ENCODE peak calls at places on chromosome 13, in seven cellular contexts. I is IMR-90, Q is kidney, E is AG04450, L is lower leg skin, O is astrocyte of the spinal cord, B is lung. A is an unnamed sample.

GRCh38 chr13:51643114-51643881 is 59.0 kb downstream of the WDFY2 start:
- DNase-seq in O (peak; percentile 89), Q (no peak), L (no peak), E (peak; percentile 63), B (no peak), I (peak; percentile 91), A (peak; percentile 87)

GRCh38 chr13:105940882-105941281 is 594.6 kb downstream of the EFNB2 start:
- DNase-seq in B (no peak), L (no peak), O (no peak), I (no peak), E (no peak), Q (no peak), A (no peak)

GRCh38 chr13:49457221-49457620 is 13.1 kb downstream of the SETDB2 start:
- DNase-seq in Q (peak; percentile 58), O (no peak), I (peak; percentile 63), E (no peak), L (no peak), B (no peak), A (no peak)

GRCh38 chr13:100247937-100248336 is 159.0 kb downstream of the PCCA start:
- DNase-seq in L (no peak), O (no peak), Q (no peak), B (no peak), E (no peak), I (no peak), A (no peak)

GRCh38 chr13:85603735-85604134 is 195.5 kb downstream of the SLITRK6 start:
- DNase-seq in L (no peak), B (no peak), O (no peak), I (no peak), E (no peak), Q (no peak), A (no peak)

GRCh38 chr13:82447452-82448030 is 1434.7 kb downstream of the SLITRK1 start:
- DNase-seq in E (no peak), O (no peak), B (no peak), I (no peak), Q (no peak), L (no peak), A (no peak)

GRCh38 chr13:40943073-40943472 is 76.0 kb downstream of the ELF1 start:
- DNase-seq in Q (no peak), B (no peak), L (no peak), I (no peak), E (no peak), O (no peak), A (no peak)

GRCh38 chr13:36850790-36851438 is 31.9 kb downstream of the RFXAP start:
- DNase-seq in O (no peak), L (no peak), B (no peak), E (no peak), I (no peak), Q (no peak), A (no peak)

GRCh38 chr13:79455331-79455730 is 25.6 kb upstream of the NDFIP2 start:
- DNase-seq in Q (no peak), E (no peak), B (no peak), I (peak; percentile 19), O (no peak), L (no peak), A (no peak)

GRCh38 chr13:25494708-25495411 is 123.1 kb downstream of the ATP8A2 start:
- DNase-seq in O (no peak), L (no peak), Q (no peak), B (no peak), I (no peak), E (no peak), A (no peak)

GRCh38 chr13:93227280-93227905 is 786 bp downstream of the GPC6 start:
- DNase-seq in E (no peak), Q (no peak), I (peak; percentile 52), O (peak; percentile 80), L (no peak), B (no peak), A (peak; percentile 13)

GRCh38 chr13:32134241-32134801 is 102.7 kb downstream of the FRY start:
- DNase-seq in O (peak; percentile 30), I (peak; percentile 73), Q (no peak), L (no peak), B (no peak), E (no peak), A (no peak)

GRCh38 chr13:113860051-113860471 is 3.8 kb downstream of the GAS6 start:
- DNase-seq in B (no peak), L (peak; percentile 73), I (no peak), E (no peak), Q (peak; percentile 46), O (no peak), A (no peak)

GRCh38 chr13:99821741-99822140 is 149.8 kb downstream of the ZIC5 start:
- DNase-seq in O (no peak), E (no peak), I (no peak), L (no peak), B (no peak), Q (no peak), A (no peak)

GRCh38 chr13:36148436-36148835 is 17.3 kb upstream of the DCLK1 start:
- DNase-seq in O (no peak), E (no peak), Q (no peak), L (no peak), B (no peak), I (no peak), A (no peak)

GRCh38 chr13:53749306-53749705 is 720.7 kb downstream of the OLFM4 start:
- DNase-seq in B (no peak), Q (no peak), O (no peak), I (no peak), L (no peak), E (no peak), A (no peak)

GRCh38 chr13:54912367-54912766 is 1883.8 kb downstream of the OLFM4 start:
- DNase-seq in O (no peak), I (no peak), L (no peak), E (no peak), Q (no peak), B (no peak), A (no peak)

GRCh38 chr13:94031609-94032008 is 447.9 kb downstream of the DCT start:
- DNase-seq in B (no peak), E (no peak), L (no peak), O (no peak), I (peak; percentile 8), Q (no peak), A (peak; percentile 8)

GRCh38 chr13:51147732-51148131 is 36.7 kb upstream of the C13orf42 start:
- DNase-seq in O (no peak), E (no peak), I (no peak), L (no peak), Q (no peak), B (no peak), A (no peak)

GRCh38 chr13:114118086-114118762 is 14.2 kb downstream of the RASA3 start:
- DNase-seq in B (no peak), Q (peak; percentile 59), O (no peak), L (no peak), I (no peak), E (no peak), A (no peak)

GRCh38 chr13:36973009-36973408 is 26.1 kb downstream of the ALG5 start:
- DNase-seq in B (no peak), L (no peak), E (no peak), Q (no peak), O (no peak), I (no peak), A (no peak)

GRCh38 chr13:80399340-80400163 is 58.6 kb upstream of the SPRY2 start:
- DNase-seq in E (no peak), O (no peak), Q (no peak), B (peak; percentile 71), I (no peak), L (no peak), A (no peak)

GRCh38 chr13:67408823-67409222 is 178.7 kb upstream of the PCDH9 start:
- DNase-seq in L (no peak), E (no peak), Q (no peak), O (peak; percentile 59), I (no peak), B (peak; percentile 45), A (no peak)

GRCh38 chr13:40064723-40065122 is 409.3 kb downstream of the COG6 start:
- DNase-seq in B (no peak), E (no peak), I (peak; percentile 1), Q (no peak), L (no peak), O (peak; percentile 66), A (peak; percentile 97)

GRCh38 chr13:75744127-75744526 is 108.0 kb downstream of the LMO7 start:
- DNase-seq in Q (no peak), E (no peak), B (no peak), O (no peak), I (no peak), L (no peak), A (no peak)

GRCh38 chr13:49559006-49559405 is 26.4 kb downstream of the RCBTB1 start:
- DNase-seq in E (no peak), O (no peak), B (no peak), L (no peak), I (no peak), Q (no peak), A (no peak)

GRCh38 chr13:93226065-93226622 is 463 bp upstream of the GPC6 start:
- DNase-seq in O (no peak), E (no peak), L (no peak), I (no peak), B (no peak), Q (no peak), A (no peak)

GRCh38 chr13:46071590-46072249 is 19.2 kb upstream of the ZC3H13 start:
- DNase-seq in L (no peak), Q (no peak), E (no peak), I (no peak), O (no peak), B (no peak), A (no peak)
- H3K4me3 ChIP-seq in L (no peak overlapping the region), Q (no peak overlapping the region), E (no peak overlapping the region), I (no peak overlapping the region), O (no peak overlapping the region), B (no peak overlapping the region), A (no peak overlapping the region)

DNA sequence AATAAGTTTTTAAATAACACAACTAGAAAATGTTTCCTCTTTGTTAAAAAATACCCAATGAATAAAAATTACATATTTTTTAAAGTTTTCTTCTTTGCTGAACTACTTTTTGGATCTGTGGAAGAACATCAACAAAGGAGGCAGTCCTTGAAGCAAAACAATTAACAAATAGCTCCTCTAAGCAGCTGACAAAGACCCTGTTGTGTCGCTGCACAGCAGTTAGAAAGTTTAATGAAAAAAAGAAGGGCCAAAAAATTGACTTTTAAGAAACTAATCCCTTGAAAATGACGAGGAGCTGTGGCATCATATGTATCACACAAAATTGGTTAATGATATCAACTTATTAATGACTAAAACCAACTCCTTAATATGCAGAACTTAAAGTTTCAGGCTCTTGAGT is 72.1 kb downstream of the SLITRK1 start:
- DNase-seq in L (no peak), O (no peak), E (no peak), Q (no peak), B (no peak), I (no peak), A (no peak)
- TF ChIP-seq CTCF in L (no peak), O (no peak), E (no peak), Q (no peak), B (no peak), I (no peak), A (no peak)

GRCh38 chr13:63389756-63390155 is 1974.1 kb upstream of the PCDH20 start:
- DNase-seq in Q (no peak), L (no peak), O (no peak), B (no peak), E (no peak), I (no peak), A (no peak)
- H3K4me3 ChIP-seq in Q (no peak overlapping the region), L (no peak overlapping the region), O (no peak overlapping the region), B (no peak overlapping the region), E (no peak overlapping the region), I (no peak overlapping the region), A (no peak overlapping the region)

DNA sequence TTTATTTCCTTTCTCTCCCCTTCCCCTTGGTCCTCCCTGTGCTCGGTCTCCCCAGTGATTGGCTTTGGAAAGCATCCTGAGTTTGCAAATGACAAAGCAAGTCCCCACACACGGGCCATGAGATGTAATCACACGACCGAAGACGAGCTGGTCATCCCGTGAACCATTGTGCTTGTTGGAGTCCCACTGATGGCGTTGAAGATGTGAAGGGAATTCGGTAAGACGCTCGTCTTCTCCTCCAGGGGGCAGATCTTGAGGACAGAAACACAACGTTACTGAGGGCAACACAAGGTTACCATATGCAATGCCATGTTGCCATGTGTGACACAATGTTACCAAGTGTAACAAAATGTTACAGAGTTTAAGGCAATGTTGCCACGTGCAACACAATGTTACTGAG is 42.0 kb upstream of the SLC15A1 start:
- DNase-seq in Q (no peak), O (no peak), I (no peak), E (no peak), L (peak; percentile 46), B (no peak), A (no peak)
- TF ChIP-seq CTCF in Q (no peak), O (no peak), I (no peak), E (no peak), L (no peak), B (no peak), A (no peak)

A was measured in AG09309.